ENCODE peak calls at places on chromosomes 6 and 20, in five cellular contexts. One of them, this sample, is unnamed.

GRCh38 chr20:401682-402495 is 6.2 kb upstream of the RBCK1 start:
- DNase-seq in AG04449: no peak
- DNase-seq in amygdala: no peak
- DNase-seq in right atrium auricular region: no peak
- DNase-seq in effector CD4-positive, alpha-beta T cell: no peak
- DNase-seq in this sample: no peak

GRCh38 chr6:155377061-155377460 is 62.8 kb upstream of the TFB1M start:
- DNase-seq in AG04449: peak
- DNase-seq in amygdala: no peak
- DNase-seq in right atrium auricular region: no peak
- DNase-seq in effector CD4-positive, alpha-beta T cell: no peak
- DNase-seq in this sample: peak

GRCh38 chr20:9241232-9241692 is 172.4 kb downstream of the PLCB4 start:
- DNase-seq in AG04449: peak
- DNase-seq in amygdala: no peak
- DNase-seq in right atrium auricular region: no peak
- DNase-seq in effector CD4-positive, alpha-beta T cell: no peak
- DNase-seq in this sample: peak

GRCh38 chr20:52991783-52992182 is 19.6 kb downstream of the TSHZ2 start:
- DNase-seq in AG04449: no peak
- DNase-seq in amygdala: no peak
- DNase-seq in right atrium auricular region: no peak
- DNase-seq in effector CD4-positive, alpha-beta T cell: no peak
- DNase-seq in this sample: no peak

GRCh38 chr6:119237177-119237715 is 112.3 kb downstream of the MAN1A1 start:
- DNase-seq in AG04449: no peak
- DNase-seq in amygdala: no peak
- DNase-seq in right atrium auricular region: no peak
- DNase-seq in effector CD4-positive, alpha-beta T cell: no peak
- DNase-seq in this sample: no peak

GRCh38 chr20:56607061-56607704 is 21.9 kb upstream of the TFAP2C start:
- DNase-seq in AG04449: no peak
- DNase-seq in amygdala: no peak
- DNase-seq in right atrium auricular region: no peak
- DNase-seq in effector CD4-positive, alpha-beta T cell: no peak
- DNase-seq in this sample: no peak

GRCh38 chr20:4226330-4227084 is 211.1 kb upstream of the RNF24 start:
- DNase-seq in AG04449: no peak
- DNase-seq in amygdala: peak
- DNase-seq in right atrium auricular region: no peak
- DNase-seq in effector CD4-positive, alpha-beta T cell: no peak
- DNase-seq in this sample: no peak

GRCh38 chr20:40869416-40870147 is 159.0 kb upstream of the TOP1 start:
- DNase-seq in AG04449: no peak
- DNase-seq in amygdala: no peak
- DNase-seq in right atrium auricular region: no peak
- DNase-seq in effector CD4-positive, alpha-beta T cell: no peak
- DNase-seq in this sample: no peak

GRCh38 chr6:97850458-97851218 is 567.6 kb upstream of the MMS22L start:
- DNase-seq in AG04449: no peak
- DNase-seq in amygdala: no peak
- DNase-seq in right atrium auricular region: no peak
- DNase-seq in effector CD4-positive, alpha-beta T cell: no peak
- DNase-seq in this sample: peak

GRCh38 chr20:10812738-10813327 is 139.0 kb upstream of the JAG1 start:
- DNase-seq in AG04449: no peak
- DNase-seq in amygdala: no peak
- DNase-seq in right atrium auricular region: no peak
- DNase-seq in effector CD4-positive, alpha-beta T cell: no peak
- DNase-seq in this sample: no peak

GRCh38 chr6:54846243-54846856 is at the start of gene FAM83B:
- DNase-seq in AG04449: no peak
- DNase-seq in amygdala: no peak
- DNase-seq in right atrium auricular region: no peak
- DNase-seq in effector CD4-positive, alpha-beta T cell: no peak
- DNase-seq in this sample: no peak

GRCh38 chr6:152099816-152100618 is 292.5 kb downstream of the ESR1 start:
- DNase-seq in AG04449: no peak
- DNase-seq in amygdala: no peak
- DNase-seq in right atrium auricular region: peak
- DNase-seq in effector CD4-positive, alpha-beta T cell: no peak
- DNase-seq in this sample: no peak

GRCh38 chr6:150269857-150270223 is 99.0 kb upstream of the IYD start:
- DNase-seq in AG04449: no peak
- DNase-seq in amygdala: no peak
- DNase-seq in right atrium auricular region: no peak
- DNase-seq in effector CD4-positive, alpha-beta T cell: no peak
- DNase-seq in this sample: no peak

GRCh38 chr20:44997668-44998067 is 31.4 kb downstream of the STK4 start:
- DNase-seq in AG04449: no peak
- DNase-seq in amygdala: no peak
- DNase-seq in right atrium auricular region: no peak
- DNase-seq in effector CD4-positive, alpha-beta T cell: no peak
- DNase-seq in this sample: no peak

GRCh38 chr6:149924206-149924932 is 1.4 kb upstream of the RAET1G start:
- DNase-seq in AG04449: no peak
- DNase-seq in amygdala: no peak
- DNase-seq in right atrium auricular region: peak
- DNase-seq in effector CD4-positive, alpha-beta T cell: no peak
- DNase-seq in this sample: no peak

GRCh38 chr6:31402324-31403282 is 792 bp upstream of the MICA start:
- DNase-seq in AG04449: no peak
- DNase-seq in amygdala: peak
- DNase-seq in right atrium auricular region: no peak
- DNase-seq in effector CD4-positive, alpha-beta T cell: peak
- DNase-seq in this sample: no peak

GRCh38 chr20:62063981-62064787 is 1.5 kb downstream of the TAF4 start:
- DNase-seq in AG04449: no peak
- DNase-seq in amygdala: peak
- DNase-seq in right atrium auricular region: peak
- DNase-seq in effector CD4-positive, alpha-beta T cell: no peak
- DNase-seq in this sample: no peak

GRCh38 chr6:18259675-18260447 is 4.5 kb downstream of the DEK start:
- DNase-seq in AG04449: no peak
- DNase-seq in amygdala: no peak
- DNase-seq in right atrium auricular region: no peak
- DNase-seq in effector CD4-positive, alpha-beta T cell: no peak
- DNase-seq in this sample: no peak

GRCh38 chr20:11711214-11711613 is 206.5 kb upstream of the BTBD3 start:
- DNase-seq in AG04449: no peak
- DNase-seq in amygdala: no peak
- DNase-seq in right atrium auricular region: no peak
- DNase-seq in effector CD4-positive, alpha-beta T cell: no peak
- DNase-seq in this sample: no peak

GRCh38 chr6:138377042-138377441 is 663 bp upstream of the SMIM28 start:
- DNase-seq in AG04449: no peak
- DNase-seq in amygdala: no peak
- DNase-seq in right atrium auricular region: no peak
- DNase-seq in effector CD4-positive, alpha-beta T cell: no peak
- DNase-seq in this sample: no peak

GRCh38 chr6:134005824-134006223 is 46.6 kb downstream of the SLC2A12 start:
- DNase-seq in AG04449: no peak
- DNase-seq in amygdala: no peak
- DNase-seq in right atrium auricular region: no peak
- DNase-seq in effector CD4-positive, alpha-beta T cell: no peak
- DNase-seq in this sample: no peak

GRCh38 chr6:151493495-151494234 is at the start of gene CCDC170:
- DNase-seq in AG04449: no peak
- DNase-seq in amygdala: peak
- DNase-seq in right atrium auricular region: no peak
- DNase-seq in effector CD4-positive, alpha-beta T cell: no peak
- DNase-seq in this sample: no peak